ENCODE peak calls at places on chromosomes 5 and 9, in seven cellular contexts. Y, K, S, D, M, L and V are unnamed samples.

GRCh38 chr5:43802119-43802518 is 199.1 kb downstream of the NNT start:
- DNase-seq in Y (no peak), K (no peak), S (no peak), D (no peak), M (no peak), L (no peak), V (peak)

GRCh38 chr5:139651502-139651862 is 3.3 kb downstream of the CXXC5 start:
- DNase-seq in Y (peak), K (no peak), S (no peak), D (no peak), M (no peak), L (no peak), V (no peak)

GRCh38 chr5:2582106-2582505 is 169.4 kb downstream of the IRX2 start:
- DNase-seq in Y (no peak), K (no peak), S (no peak), D (no peak), M (no peak), L (no peak), V (no peak)

GRCh38 chr5:137192293-137192743 is 306.8 kb downstream of the SPOCK1 start:
- DNase-seq in Y (peak), K (no peak), S (peak), D (no peak), M (no peak), L (no peak), V (peak)

GRCh38 chr9:137301086-137301947 is 754 bp downstream of the NRARP start:
- DNase-seq in Y (no peak), K (no peak), S (no peak), D (peak), M (peak), L (no peak), V (no peak)

GRCh38 chr5:62627121-62627520 is 48.5 kb downstream of the LRRC70 start:
- DNase-seq in Y (no peak), K (no peak), S (no peak), D (no peak), M (no peak), L (no peak), V (no peak)

GRCh38 chr5:149759986-149760699 is 30.0 kb downstream of the PPARGC1B start:
- DNase-seq in Y (no peak), K (no peak), S (no peak), D (no peak), M (no peak), L (no peak), V (no peak)

GRCh38 chr9:23933348-23933747 is 107.3 kb upstream of the ELAVL2 start:
- DNase-seq in Y (no peak), K (no peak), S (no peak), D (no peak), M (no peak), L (no peak), V (no peak)

GRCh38 chr9:116791314-116791713 is 104.2 kb downstream of the TRIM32 start:
- DNase-seq in Y (no peak), K (no peak), S (no peak), D (no peak), M (no peak), L (no peak), V (no peak)

GRCh38 chr9:92190536-92190790 is 75.2 kb upstream of the SPTLC1 start:
- DNase-seq in Y (no peak), K (no peak), S (no peak), D (no peak), M (no peak), L (no peak), V (no peak)

DNA sequence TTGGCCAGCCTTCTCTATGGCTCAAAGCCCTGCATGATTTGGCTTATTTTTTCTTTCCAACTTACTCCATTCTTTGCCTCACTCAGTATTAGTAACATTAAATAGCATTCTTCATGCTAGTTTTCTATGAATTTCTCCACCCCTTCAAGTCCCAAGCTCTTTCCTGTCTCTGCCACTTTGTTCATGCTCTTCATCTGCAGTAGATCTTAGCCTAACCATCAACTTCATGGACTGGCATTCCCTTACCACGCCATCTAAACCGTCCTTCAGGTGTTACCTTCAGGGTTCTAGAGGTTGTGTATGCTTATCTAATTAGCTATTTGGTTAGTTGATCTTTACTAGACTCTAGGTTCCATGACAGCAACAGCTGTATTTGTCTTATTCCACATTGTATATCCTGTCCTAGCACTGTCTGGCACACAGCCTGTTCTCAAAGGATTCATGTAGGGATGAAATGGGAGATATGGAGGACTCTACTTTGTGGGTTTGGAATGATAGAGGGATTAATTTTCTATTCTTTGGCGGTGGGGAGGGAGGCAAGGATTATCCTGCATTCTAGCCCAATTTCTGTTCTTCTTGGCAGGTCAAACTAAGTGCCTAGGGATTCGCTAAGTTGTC is 26.4 kb downstream of the TMEM167A start:
- DNase-seq in Y (no peak), K (no peak), S (no peak), D (no peak), M (no peak), L (no peak), V (no peak)
- H3K27ac ChIP-seq in Y (no peak), K (no peak), S (no peak), D (no peak), M (no peak), L (no peak), V (no peak)

DNA sequence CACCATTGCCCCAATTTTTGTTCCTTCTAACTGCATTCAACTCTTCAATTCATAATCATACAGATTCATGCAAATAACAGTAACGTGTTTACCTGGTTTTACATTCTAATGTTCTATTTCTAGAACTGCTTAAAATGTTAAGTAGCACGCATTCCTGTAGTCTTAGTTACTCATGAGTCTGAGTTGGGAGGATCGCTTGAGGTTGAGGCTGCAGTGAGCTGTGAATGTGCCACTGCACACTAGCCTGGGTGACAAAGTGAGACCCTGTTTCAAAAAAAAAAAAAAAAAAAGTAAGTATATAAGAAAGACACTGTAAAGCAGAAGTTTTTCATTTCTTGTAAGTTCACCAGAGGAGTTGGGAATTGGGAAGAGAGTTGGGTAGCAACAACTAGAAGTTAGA is 105.9 kb downstream of the F2RL2 start:
- DNase-seq in Y (no peak), K (no peak), S (no peak), D (no peak), M (no peak), L (no peak), V (no peak)
- H3K27ac ChIP-seq in Y (no peak), K (no peak), S (no peak), D (no peak), M (no peak), L (no peak), V (no peak)

GRCh38 chr5:81426347-81426746 is 32.4 kb upstream of the ACOT12 start:
- DNase-seq in Y (no peak), K (no peak), S (no peak), D (no peak), M (no peak), L (no peak), V (no peak)

GRCh38 chr5:81427566-81427965 is 33.6 kb upstream of the ACOT12 start:
- DNase-seq in Y (no peak), K (no peak), S (no peak), D (no peak), M (no peak), L (no peak), V (no peak)

GRCh38 chr5:81428446-81428845 is 34.5 kb upstream of the ACOT12 start:
- DNase-seq in Y (no peak), K (no peak), S (no peak), D (no peak), M (no peak), L (no peak), V (no peak)

GRCh38 chr5:81424728-81425127 is 30.8 kb upstream of the ACOT12 start:
- DNase-seq in Y (no peak), K (no peak), S (no peak), D (no peak), M (no peak), L (no peak), V (no peak)

DNA sequence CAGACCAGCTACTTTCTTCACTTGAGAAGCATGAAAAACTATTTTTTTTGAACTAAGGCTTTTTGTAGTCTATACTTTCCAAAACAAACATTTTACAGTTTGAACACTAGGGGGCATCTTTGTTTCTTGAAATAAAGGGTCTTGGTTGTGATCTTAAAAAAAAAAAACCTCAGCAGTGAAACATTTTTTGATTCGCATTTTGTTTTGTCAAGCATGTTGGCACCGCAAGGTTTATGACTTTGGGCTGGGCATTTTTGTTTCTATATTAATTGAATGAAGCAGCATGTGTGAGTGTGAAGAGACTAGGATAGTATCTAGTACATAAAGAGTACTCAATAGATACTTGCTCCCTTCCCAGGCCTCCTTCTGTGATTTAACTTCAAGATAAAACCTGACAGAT is 31.6 kb upstream of the ACOT12 start:
- DNase-seq in Y (no peak), K (no peak), S (peak), D (no peak), M (peak), L (no peak), V (no peak)
- H3K27ac ChIP-seq in Y (no peak), K (peak), S (no peak), D (peak), M (no peak), L (no peak), V (no peak)

GRCh38 chr5:179805529-179806249 is 977 bp downstream of the MGAT4B start:
- DNase-seq in Y (no peak), K (no peak), S (no peak), D (no peak), M (no peak), L (no peak), V (no peak)
- H3K27ac ChIP-seq in Y (peak), K (peak), S (peak), D (peak), M (peak), L (peak), V (peak)

DNA sequence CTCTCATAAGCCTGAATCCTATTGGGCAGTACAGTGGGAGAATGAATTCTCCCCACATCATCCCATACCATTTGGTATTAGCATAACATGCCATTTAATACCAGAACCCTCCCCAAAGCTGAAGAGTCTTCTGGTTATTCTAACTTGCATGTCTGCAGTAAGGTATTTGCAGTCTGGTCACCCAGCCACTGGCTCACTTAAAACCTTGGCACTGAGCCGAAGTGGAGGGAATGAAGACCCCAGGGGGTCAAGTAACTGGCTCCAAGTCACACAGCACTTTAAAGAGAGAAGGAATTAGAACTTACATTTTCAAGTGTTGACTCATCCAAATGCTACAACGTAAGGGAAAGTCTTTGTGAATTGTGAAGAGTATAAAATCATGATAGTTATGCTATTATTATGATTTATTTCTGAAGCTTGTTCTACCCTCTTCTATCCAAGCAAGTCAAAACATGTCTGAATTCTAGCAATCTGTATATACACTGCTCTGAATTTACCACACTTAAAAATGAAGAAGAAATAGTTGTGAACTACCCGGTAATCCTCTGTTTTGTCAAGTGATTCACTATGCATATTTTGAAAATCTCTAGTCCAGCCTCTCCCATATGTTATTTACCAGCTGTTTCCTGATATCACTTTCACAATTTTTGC is 28.5 kb downstream of the GLRA1 start:
- DNase-seq in Y (no peak), K (no peak), S (no peak), D (no peak), M (no peak), L (no peak), V (peak)
- H3K27ac ChIP-seq in Y (no peak), K (no peak), S (no peak), D (no peak), M (no peak), L (no peak), V (peak)

GRCh38 chr5:143084452-143084851 is 314.3 kb downstream of the ARHGAP26 start:
- DNase-seq in Y (no peak), K (no peak), S (no peak), D (no peak), M (no peak), L (no peak), V (no peak)
- H3K27ac ChIP-seq in Y (peak), K (no peak), S (no peak), D (no peak), M (no peak), L (no peak), V (no peak)

GRCh38 chr5:74624501-74624900 is 16.0 kb downstream of the ENC1 start:
- DNase-seq in Y (no peak), K (no peak), S (no peak), D (no peak), M (no peak), L (no peak), V (peak)

GRCh38 chr5:74624931-74625505 is 15.5 kb downstream of the ENC1 start:
- DNase-seq in Y (no peak), K (no peak), S (no peak), D (no peak), M (no peak), L (no peak), V (no peak)

GRCh38 chr5:74624009-74624408 is 16.5 kb downstream of the ENC1 start:
- DNase-seq in Y (no peak), K (no peak), S (no peak), D (no peak), M (no peak), L (no peak), V (no peak)

GRCh38 chr5:74626386-74627222 is 13.9 kb downstream of the ENC1 start:
- DNase-seq in Y (no peak), K (no peak), S (no peak), D (no peak), M (no peak), L (no peak), V (no peak)

GRCh38 chr5:74625742-74626241 is 14.7 kb downstream of the ENC1 start:
- DNase-seq in Y (no peak), K (no peak), S (no peak), D (no peak), M (no peak), L (no peak), V (no peak)
- H3K27ac ChIP-seq in Y (no peak), K (no peak), S (no peak), D (no peak), M (peak), L (no peak), V (no peak)

GRCh38 chr9:12753931-12754330 is 20.9 kb upstream of the LURAP1L start:
- DNase-seq in Y (no peak), K (no peak), S (no peak), D (no peak), M (no peak), L (no peak), V (no peak)

GRCh38 chr9:12760758-12761157 is 14.1 kb upstream of the LURAP1L start:
- DNase-seq in Y (no peak), K (no peak), S (no peak), D (no peak), M (no peak), L (no peak), V (no peak)

GRCh38 chr9:12765399-12765798 is 9.4 kb upstream of the LURAP1L start:
- DNase-seq in Y (no peak), K (no peak), S (no peak), D (no peak), M (no peak), L (no peak), V (no peak)

GRCh38 chr9:12764150-12764549 is 10.7 kb upstream of the LURAP1L start:
- DNase-seq in Y (no peak), K (no peak), S (no peak), D (no peak), M (no peak), L (no peak), V (no peak)

GRCh38 chr9:12759767-12760166 is 15.1 kb upstream of the LURAP1L start:
- DNase-seq in Y (no peak), K (no peak), S (no peak), D (no peak), M (no peak), L (no peak), V (no peak)
- H3K27ac ChIP-seq in Y (no peak), K (no peak), S (no peak), D (no peak), M (no peak), L (no peak), V (peak)

GRCh38 chr9:306907-307306 is 92.2 kb downstream of the DOCK8 start:
- DNase-seq in Y (no peak), K (no peak), S (no peak), D (no peak), M (no peak), L (peak), V (no peak)
- H3K27ac ChIP-seq in Y (no peak), K (no peak), S (no peak), D (no peak), M (no peak), L (no peak), V (no peak)